ENCODE peak calls at places on chromosome 22, in six cellular contexts. A, G, R, E, X and U are unnamed samples.
A peak's percentile ranks its signal among the peaks of the same experiment; 100 is the strongest.

GRCh38 chr22:42269407-42270177 is 861 bp downstream of the TCF20 start:
- DNase-seq in A (peak; percentile 21), G (peak; percentile 64), R (peak; percentile 52), E (peak; percentile 82), X (peak; percentile 77), U (peak; percentile 71)

GRCh38 chr22:46777609-46777970 is 15.1 kb downstream of the TBC1D22A start:
- DNase-seq in A (no peak), G (no peak), R (no peak), E (no peak), X (peak; percentile 63), U (peak; percentile 79)

GRCh38 chr22:23913306-23913660 is 19.1 kb downstream of the MIF start:
- DNase-seq in A (no peak), G (no peak), R (no peak), E (peak; percentile 41), X (no peak), U (no peak)

GRCh38 chr22:24101966-24102365 is 79.3 kb upstream of the SUSD2 start:
- DNase-seq in A (no peak), G (no peak), R (no peak), E (no peak), X (no peak), U (no peak)

GRCh38 chr22:43829904-43830851 is 18.1 kb upstream of the EFCAB6 start:
- DNase-seq in A (no peak), G (no peak), R (no peak), E (no peak), X (peak; percentile 43), U (no peak)

GRCh38 chr22:40769761-40770160 is 49.4 kb downstream of the SLC25A17 start:
- DNase-seq in A (no peak), G (no peak), R (no peak), E (no peak), X (no peak), U (no peak)

GRCh38 chr22:49856343-49856742 is 2.7 kb downstream of the ZBED4 start:
- DNase-seq in A (no peak), G (no peak), R (no peak), E (no peak), X (peak; percentile 35), U (no peak)

GRCh38 chr22:46239261-46240048 is 10.6 kb downstream of the CDPF1 start:
- DNase-seq in A (no peak), G (no peak), R (no peak), E (peak; percentile 57), X (no peak), U (no peak)

GRCh38 chr22:46018859-46019258 is 41.9 kb upstream of the WNT7B start:
- DNase-seq in A (no peak), G (peak; percentile 39), R (no peak), E (no peak), X (no peak), U (no peak)

GRCh38 chr22:30198152-30198845 is 48.3 kb downstream of the LIF start:
- DNase-seq in A (no peak), G (no peak), R (no peak), E (no peak), X (no peak), U (no peak)

GRCh38 chr22:16974298-16975084 is 33.5 kb downstream of the GAB4 start:
- DNase-seq in A (no peak), G (no peak), R (no peak), E (no peak), X (no peak), U (no peak)

GRCh38 chr22:49439373-49439772 is 388.3 kb downstream of the BRD1 start:
- DNase-seq in A (no peak), G (no peak), R (no peak), E (no peak), X (no peak), U (no peak)

GRCh38 chr22:21444701-21445436 is 22.3 kb upstream of the TMEM191C start:
- DNase-seq in A (no peak), G (no peak), R (peak; percentile 2), E (peak; percentile 14), X (no peak), U (no peak)

GRCh38 chr22:26474687-26475086 is 8.9 kb downstream of the HPS4 start:
- DNase-seq in A (no peak), G (no peak), R (no peak), E (no peak), X (peak; percentile 90), U (no peak)

GRCh38 chr22:22770280-22770871 is 117.2 kb upstream of the IGLL5 start:
- DNase-seq in A (no peak), G (peak; percentile 30), R (peak; percentile 76), E (peak; percentile 59), X (peak; percentile 62), U (peak; percentile 32)

GRCh38 chr22:44163536-44163935 is 17.2 kb upstream of the PARVG start:
- DNase-seq in A (no peak), G (no peak), R (no peak), E (no peak), X (no peak), U (no peak)

GRCh38 chr22:19060356-19061009 is 61.7 kb downstream of the DGCR2 start:
- DNase-seq in A (no peak), G (peak; percentile 22), R (no peak), E (no peak), X (no peak), U (no peak)

GRCh38 chr22:48906177-48906835 is 921.4 kb downstream of the BRD1 start:
- DNase-seq in A (no peak), G (no peak), R (no peak), E (no peak), X (no peak), U (no peak)

GRCh38 chr22:32810241-32811133 is 9.0 kb downstream of the TIMP3 start:
- DNase-seq in A (no peak), G (no peak), R (no peak), E (no peak), X (no peak), U (no peak)

GRCh38 chr22:47616396-47617020 is 854.1 kb downstream of the TBC1D22A start:
- DNase-seq in A (no peak), G (no peak), R (no peak), E (no peak), X (no peak), U (no peak)

GRCh38 chr22:26892401-26893033 is 235.1 kb downstream of the MIAT start:
- DNase-seq in A (no peak), G (peak; percentile 24), R (no peak), E (peak; percentile 14), X (peak; percentile 39), U (no peak)

GRCh38 chr22:19890502-19891349 is 36.1 kb upstream of the GNB1L start:
- DNase-seq in A (no peak), G (no peak), R (no peak), E (no peak), X (no peak), U (no peak)

GRCh38 chr22:28710112-28710888 is 30.7 kb upstream of the TTC28 start:
- DNase-seq in A (peak; percentile 53), G (peak; percentile 47), R (no peak), E (no peak), X (peak; percentile 16), U (no peak)

GRCh38 chr22:41324818-41325528 is 23.6 kb downstream of the ZC3H7B start:
- DNase-seq in A (no peak), G (no peak), R (no peak), E (no peak), X (no peak), U (no peak)

GRCh38 chr22:24164823-24165379 is 16.4 kb upstream of the SUSD2 start:
- DNase-seq in A (no peak), G (no peak), R (no peak), E (no peak), X (no peak), U (no peak)

GRCh38 chr22:19819911-19820879 is 34.5 kb downstream of the GNB1L start:
- DNase-seq in A (no peak), G (no peak), R (peak; percentile 1), E (no peak), X (no peak), U (peak; percentile 23)

GRCh38 chr22:46934746-46935491 is 172.5 kb downstream of the TBC1D22A start:
- DNase-seq in A (peak; percentile 58), G (peak; percentile 56), R (no peak), E (peak; percentile 26), X (peak; percentile 97), U (no peak)

GRCh38 chr22:37172266-37173245 is 15.5 kb downstream of the C1QTNF6 start:
- DNase-seq in A (no peak), G (no peak), R (no peak), E (no peak), X (no peak), U (no peak)